ENCODE peak calls at places on chromosomes 4 and X, in five cellular contexts. X is lower leg skin, Q is right atrium auricular region, G is epithelial cell of esophagus, A is heart left ventricle. Z is an unnamed sample.

GRCh38 chr4:659851-660250 is 14.2 kb downstream of the ATP5ME start:
- DNase-seq in A (no peak), G (no peak), Q (no peak), X (no peak), Z (no peak)

GRCh38 chr4:7124643-7125442 is 57.0 kb upstream of the GRPEL1 start:
- DNase-seq in A (peak), G (peak), Q (peak), X (peak), Z (peak)

GRCh38 chrX:51332188-51332942 is at the start of gene NUDT10:
- DNase-seq in G (peak), Q (no peak), A (peak), X (peak), Z (peak)

GRCh38 chr4:74665346-74665745 is 129.0 kb downstream of the BTC start:
- DNase-seq in G (peak), X (no peak), Q (no peak), A (no peak), Z (no peak)

GRCh38 chr4:15719506-15719905 is 16.6 kb downstream of the BST1 start:
- DNase-seq in Q (peak), G (no peak), A (no peak), X (no peak), Z (no peak)

GRCh38 chr4:56861365-56861764 is 39.9 kb upstream of the SPINK2 start:
- DNase-seq in X (no peak), G (peak), A (no peak), Q (no peak), Z (no peak)

GRCh38 chrX:115183980-115184379 is 5.2 kb upstream of the RBMXL3 start:
- DNase-seq in X (no peak), Q (no peak), A (no peak), G (no peak), Z (peak)

GRCh38 chr4:138035781-138036258 is 206.3 kb downstream of the SLC7A11 start:
- DNase-seq in X (no peak), G (peak), Q (no peak), A (no peak), Z (peak)

GRCh38 chr4:167838686-167839085 is 253.7 kb upstream of the ANXA10 start:
- DNase-seq in X (no peak), A (no peak), G (peak), Q (no peak), Z (no peak)

GRCh38 chr4:145760176-145760575 is 80.2 kb downstream of the C4orf51 start:
- DNase-seq in Q (no peak), A (no peak), G (no peak), X (no peak), Z (no peak)

GRCh38 chr4:20318899-20319291 is 67.2 kb downstream of the SLIT2 start:
- DNase-seq in X (no peak), G (no peak), A (no peak), Q (no peak), Z (no peak)

GRCh38 chr4:145839151-145839550 is 99.5 kb downstream of the ZNF827 start:
- DNase-seq in G (no peak), A (no peak), Q (no peak), X (no peak), Z (no peak)

GRCh38 chr4:110096406-110096805 is 102.0 kb downstream of the ELOVL6 start:
- DNase-seq in A (no peak), Q (no peak), X (no peak), G (no peak), Z (no peak)

GRCh38 chr4:170672571-170672970 is 582.8 kb upstream of the AADAT start:
- DNase-seq in X (no peak), G (peak), A (no peak), Q (no peak), Z (peak)

GRCh38 chr4:110610940-110611785 is 11.7 kb downstream of the PITX2 start:
- DNase-seq in X (no peak), Q (no peak), G (no peak), A (no peak), Z (no peak)

GRCh38 chr4:9962611-9963314 is 58.5 kb downstream of the SLC2A9 start:
- DNase-seq in G (peak), X (no peak), Q (no peak), A (no peak), Z (no peak)

GRCh38 chr4:120692964-120693363 is 229.6 kb downstream of the PRDM5 start:
- DNase-seq in Q (no peak), A (no peak), G (peak), X (no peak), Z (peak)

GRCh38 chr4:169810325-169811323 is 52.9 kb upstream of the HPF1 start:
- DNase-seq in A (no peak), G (peak), Q (no peak), X (peak), Z (peak)

GRCh38 chr4:109472343-109472761 is 38.7 kb downstream of the SEC24B start:
- DNase-seq in Q (no peak), X (no peak), A (no peak), G (peak), Z (peak)

GRCh38 chr4:110611968-110612447 is 10.9 kb downstream of the PITX2 start:
- DNase-seq in Q (no peak), G (no peak), A (no peak), X (no peak), Z (no peak)

GRCh38 chr4:15677507-15677988 is 4.1 kb upstream of the FAM200B start:
- DNase-seq in A (no peak), X (peak), Q (no peak), G (peak), Z (peak)

GRCh38 chrX:69127466-69127865 is 37.8 kb downstream of the PJA1 start:
- DNase-seq in Q (no peak), X (no peak), A (no peak), G (peak), Z (no peak)

GRCh38 chr4:145694929-145695328 is 15.0 kb downstream of the C4orf51 start:
- DNase-seq in A (no peak), X (no peak), Q (no peak), G (no peak), Z (peak)

GRCh38 chr4:108536577-108536976 is 83.8 kb upstream of the RPL34 start:
- DNase-seq in Q (no peak), G (peak), A (no peak), X (no peak), Z (no peak)

GRCh38 chr4:89221175-89221867 is 86.3 kb downstream of the GPRIN3 start:
- DNase-seq in G (no peak), X (no peak), Q (no peak), A (no peak), Z (no peak)

GRCh38 chr4:1644906-1645657 is 39.0 kb downstream of the FAM53A start:
- DNase-seq in A (peak), X (no peak), G (peak), Q (no peak), Z (peak)

GRCh38 chrX:112832481-112833095 is 8.0 kb downstream of the AMOT start:
- DNase-seq in G (peak), A (no peak), X (peak), Q (no peak), Z (peak)

GRCh38 chrX:109632906-109633504 is 8.0 kb upstream of the KCNE5 start:
- DNase-seq in Q (no peak), A (no peak), X (no peak), G (peak), Z (peak)

DNA sequence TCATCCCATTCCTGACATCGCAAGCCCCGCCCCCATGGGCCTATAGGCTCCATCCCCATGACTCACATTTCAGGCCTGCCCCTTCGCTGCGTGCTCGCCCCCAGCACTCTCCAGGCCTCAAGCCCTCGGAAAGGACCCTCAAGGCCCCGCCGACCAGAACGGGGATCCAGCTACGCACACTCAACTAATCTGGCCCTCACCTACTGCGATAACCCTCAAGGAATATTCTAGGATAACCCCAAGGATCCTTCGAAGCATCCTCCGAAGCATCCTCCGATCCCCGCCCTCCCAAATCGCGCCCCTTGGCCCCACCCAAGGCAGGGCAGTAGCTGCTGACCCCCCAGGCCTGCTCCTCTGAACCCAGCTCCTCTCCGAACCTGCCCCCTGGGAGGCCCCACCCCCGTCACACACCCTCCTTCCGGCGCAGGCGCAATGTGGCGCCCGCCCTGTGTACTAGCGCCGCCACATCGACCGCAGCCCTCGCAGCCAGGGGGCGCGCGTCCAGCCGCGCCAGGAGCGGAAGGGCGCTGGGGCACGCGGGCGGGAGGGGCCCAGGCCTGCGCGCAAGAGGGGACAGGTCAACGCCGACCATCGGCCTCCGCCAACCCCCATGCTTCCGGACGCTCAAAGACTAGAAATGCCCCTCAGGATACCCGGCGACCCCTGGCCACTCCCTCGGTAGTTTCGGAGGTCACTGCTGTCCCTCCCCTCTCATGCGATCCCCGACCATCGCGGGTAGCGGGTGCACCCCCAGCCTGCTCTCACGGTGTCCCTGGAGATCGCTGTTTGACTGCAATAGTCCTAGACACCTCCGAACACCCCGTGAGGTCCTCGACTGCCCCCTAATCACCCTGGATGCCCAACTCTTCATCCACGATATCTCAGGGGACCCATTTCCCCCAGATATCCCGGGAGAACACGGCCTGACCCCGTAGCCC is 6.4 kb upstream of the MAGIX start:
- DNase-seq in A (peak), Q (peak), X (peak), G (peak), Z (peak)
- TF ChIP-seq CTCF in A (peak), Q (peak), X (no peak), G (peak), Z (no peak)

GRCh38 chrX:67545772-67546495 is 2.1 kb downstream of the AR start:
- DNase-seq in Q (no peak), A (peak), X (no peak), G (peak), Z (peak)
- H3K4me3 ChIP-seq in Q (peak), A (peak), X (no peak), G (no peak), Z (peak)

GRCh38 chr4:106893395-106893881 is 142.7 kb downstream of the DKK2 start:
- DNase-seq in X (no peak), Q (no peak), A (no peak), G (no peak), Z (no peak)

GRCh38 chr4:106892786-106893185 is 143.3 kb downstream of the DKK2 start:
- DNase-seq in Q (no peak), A (no peak), X (no peak), G (no peak), Z (no peak)

GRCh38 chr4:106893903-106894302 is 142.2 kb downstream of the DKK2 start:
- DNase-seq in G (no peak), X (peak), A (no peak), Q (no peak), Z (no peak)

DNA sequence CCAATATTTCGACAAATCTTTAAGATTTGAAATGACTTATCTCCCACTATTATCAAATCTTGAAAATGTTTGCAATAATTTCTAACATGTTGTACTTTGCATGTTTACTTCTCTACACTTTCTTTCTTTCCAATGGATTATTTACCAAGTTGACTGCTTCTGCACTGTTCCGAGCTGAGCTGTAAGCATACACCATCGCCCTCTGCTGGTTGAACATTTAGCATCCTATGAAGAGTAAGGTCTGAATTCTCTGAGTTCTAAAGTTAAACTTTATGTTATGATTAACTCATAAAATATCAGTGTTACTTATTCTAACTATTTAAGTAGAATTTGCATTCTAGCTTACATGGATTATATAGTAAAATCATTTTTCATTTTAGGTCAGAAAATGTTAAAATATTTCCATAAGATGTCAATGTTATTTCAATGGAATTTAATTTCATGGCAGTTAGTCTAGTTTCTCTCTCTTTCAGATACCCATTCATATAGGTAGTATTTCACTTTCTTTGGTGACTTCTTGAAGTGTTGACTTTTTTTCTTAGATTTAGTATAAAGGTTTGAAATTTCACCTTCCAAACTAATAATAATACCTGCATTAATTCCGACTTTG is 137.4 kb downstream of the DKK2 start:
- DNase-seq in Q (no peak), A (no peak), G (peak), X (no peak), Z (peak)
- TF ChIP-seq CTCF in Q (peak), A (peak), G (peak), X (no peak), Z (peak)

DNA sequence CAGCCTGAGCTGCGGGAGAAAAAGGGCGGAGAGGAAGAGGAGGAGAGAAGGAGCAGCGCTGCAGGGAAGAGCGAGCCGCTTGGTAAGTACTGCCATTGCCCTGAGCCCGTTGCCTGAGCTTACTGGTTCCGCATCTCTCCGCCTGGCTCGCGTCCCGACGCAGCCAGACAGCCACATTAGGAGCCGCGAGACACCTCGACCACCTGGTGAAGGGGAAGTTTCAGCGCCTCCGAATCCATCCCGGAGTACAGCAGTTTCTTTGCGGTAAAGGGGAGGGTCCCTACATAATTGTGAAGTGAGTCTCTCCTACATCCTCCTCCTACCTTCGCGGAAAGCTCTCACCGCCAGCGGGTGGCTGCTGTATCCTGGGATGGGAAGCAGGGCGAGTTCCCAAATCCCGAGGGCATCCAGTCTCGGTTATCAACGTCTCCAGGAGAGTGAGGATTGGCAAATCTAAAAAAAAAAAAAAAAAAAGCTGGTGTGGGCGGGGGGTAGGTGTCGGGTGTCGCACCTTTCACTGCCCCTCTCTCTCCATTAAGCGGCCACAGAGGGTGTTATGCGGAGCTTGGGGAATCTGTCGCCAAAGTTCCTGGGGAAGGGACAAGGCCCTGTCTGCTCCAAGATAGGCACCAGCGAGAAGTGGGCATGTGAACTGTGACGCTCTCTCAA is 7.9 kb downstream of the TBX22 start:
- DNase-seq in G (no peak), X (no peak), A (no peak), Q (no peak), Z (no peak)
- H3K4me3 ChIP-seq in G (no peak), X (no peak), A (peak), Q (no peak), Z (no peak)

DNA sequence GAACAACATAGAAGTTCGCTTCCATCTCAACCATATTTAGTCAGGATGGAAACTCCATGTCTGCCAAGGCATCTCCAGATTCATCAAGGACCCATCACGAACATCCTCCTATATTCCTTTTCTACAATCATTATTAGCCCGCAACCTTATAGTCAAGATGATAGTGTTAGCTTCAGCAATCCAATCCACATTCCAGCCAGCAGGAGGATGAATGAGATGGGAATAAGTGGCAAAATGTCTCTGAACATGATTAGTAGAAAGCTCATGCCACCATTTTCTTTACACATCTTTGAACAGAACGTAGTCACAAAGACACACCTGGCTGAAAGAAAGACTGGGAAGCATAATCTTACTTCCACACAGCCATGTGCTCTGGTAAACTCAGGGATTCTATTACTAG is 18.6 kb upstream of the NR0B1 start:
- DNase-seq in X (no peak), Q (no peak), G (no peak), A (no peak), Z (no peak)
- TF ChIP-seq CTCF in X (no peak), Q (no peak), G (no peak), A (no peak), Z (no peak)

GRCh38 chrX:153688071-153688470 is 345 bp downstream of the SLC6A8 start:
- DNase-seq in A (peak), G (no peak), Q (no peak), X (no peak), Z (no peak)

GRCh38 chrX:153685751-153686676 is 1.7 kb upstream of the SLC6A8 start:
- DNase-seq in X (no peak), A (peak), Q (no peak), G (no peak), Z (no peak)

GRCh38 chrX:153688534-153688899 is 791 bp downstream of the SLC6A8 start:
- DNase-seq in A (peak), X (no peak), Q (no peak), G (no peak), Z (no peak)

GRCh38 chrX:153688900-153689590 is 1.3 kb downstream of the SLC6A8 start:
- DNase-seq in Q (no peak), A (peak), G (no peak), X (no peak), Z (no peak)

GRCh38 chrX:153687121-153688039 is at the start of gene SLC6A8:
- DNase-seq in Q (peak), A (peak), G (peak), X (peak), Z (peak)
- H3K4me3 ChIP-seq in Q (peak), A (peak), G (peak), X (peak), Z (no peak)

DNA sequence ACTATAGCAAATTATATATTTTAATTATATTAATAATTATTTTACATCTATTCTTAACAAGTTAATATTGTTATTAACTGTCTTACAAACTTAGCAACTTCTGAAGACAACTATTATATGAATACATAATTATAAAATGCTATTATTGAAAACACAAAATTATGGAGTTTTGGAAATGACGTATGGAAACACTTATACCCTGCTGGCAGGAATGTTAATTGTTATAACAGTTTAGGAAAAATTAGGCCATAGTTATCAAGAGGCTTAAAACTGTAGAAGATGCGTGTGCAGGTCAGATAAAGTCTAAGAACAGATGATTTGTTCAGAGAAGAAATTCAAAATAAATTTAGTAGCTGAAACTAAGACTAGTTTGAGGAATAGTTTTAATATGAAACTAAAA is 211.7 kb downstream of the FAT4 start:
- DNase-seq in X (no peak), Q (no peak), G (no peak), A (no peak), Z (peak)
- TF ChIP-seq CTCF in X (no peak), Q (no peak), G (peak), A (no peak), Z (peak)